ENCODE peak calls at places on chromosomes 11 and 22, in six cellular contexts. One of them, this sample, is unnamed.

GRCh38 chr11:7571640-7572000 is 57.8 kb downstream of the PPFIBP2 start:
- DNase-seq in psoas muscle: peak; percentile 76
- DNase-seq in CD4-positive, alpha-beta memory T cell: no peak
- DNase-seq in fibroblast of lung: peak; percentile 75
- DNase-seq in naive thymus-derived CD4-positive, alpha-beta T cell: no peak
- DNase-seq in gastrocnemius medialis: no peak
- DNase-seq in this sample: no peak

GRCh38 chr22:26891431-26891830 is 234.0 kb downstream of the MIAT start:
- DNase-seq in psoas muscle: no peak
- DNase-seq in naive thymus-derived CD4-positive, alpha-beta T cell: no peak
- DNase-seq in fibroblast of lung: no peak
- DNase-seq in CD4-positive, alpha-beta memory T cell: no peak
- DNase-seq in gastrocnemius medialis: no peak
- DNase-seq in this sample: no peak

GRCh38 chr11:111069076-111069475 is 176.4 kb upstream of the POU2AF2 start:
- DNase-seq in CD4-positive, alpha-beta memory T cell: no peak
- DNase-seq in fibroblast of lung: peak; percentile 75
- DNase-seq in gastrocnemius medialis: no peak
- DNase-seq in naive thymus-derived CD4-positive, alpha-beta T cell: no peak
- DNase-seq in psoas muscle: no peak
- DNase-seq in this sample: no peak

GRCh38 chr11:60966867-60967266 is 4.6 kb upstream of the CD6 start:
- DNase-seq in psoas muscle: no peak
- DNase-seq in CD4-positive, alpha-beta memory T cell: no peak
- DNase-seq in naive thymus-derived CD4-positive, alpha-beta T cell: no peak
- DNase-seq in gastrocnemius medialis: no peak
- DNase-seq in fibroblast of lung: no peak
- DNase-seq in this sample: no peak

GRCh38 chr22:43088979-43089717 is at the start of gene TTLL1:
- DNase-seq in naive thymus-derived CD4-positive, alpha-beta T cell: peak; percentile 87
- DNase-seq in gastrocnemius medialis: peak; percentile 69
- DNase-seq in CD4-positive, alpha-beta memory T cell: peak; percentile 89
- DNase-seq in fibroblast of lung: peak; percentile 77
- DNase-seq in psoas muscle: peak; percentile 93
- DNase-seq in this sample: peak; percentile 43

GRCh38 chr11:124898711-124899110 is 1.0 kb upstream of the ROBO4 start:
- DNase-seq in naive thymus-derived CD4-positive, alpha-beta T cell: no peak
- DNase-seq in fibroblast of lung: peak; percentile 79
- DNase-seq in psoas muscle: peak; percentile 68
- DNase-seq in CD4-positive, alpha-beta memory T cell: no peak
- DNase-seq in gastrocnemius medialis: no peak
- DNase-seq in this sample: no peak

GRCh38 chr11:1873048-1873812 is 18.5 kb downstream of the PRR33 start:
- DNase-seq in CD4-positive, alpha-beta memory T cell: peak; percentile 13
- DNase-seq in psoas muscle: peak; percentile 68
- DNase-seq in fibroblast of lung: peak; percentile 81
- DNase-seq in naive thymus-derived CD4-positive, alpha-beta T cell: no peak
- DNase-seq in gastrocnemius medialis: no peak
- DNase-seq in this sample: no peak

GRCh38 chr11:77200869-77201268 is 72.8 kb downstream of the MYO7A start:
- DNase-seq in psoas muscle: peak; percentile 34
- DNase-seq in gastrocnemius medialis: no peak
- DNase-seq in fibroblast of lung: no peak
- DNase-seq in CD4-positive, alpha-beta memory T cell: no peak
- DNase-seq in naive thymus-derived CD4-positive, alpha-beta T cell: no peak
- DNase-seq in this sample: no peak

GRCh38 chr11:132114185-132114584 is 743.8 kb downstream of the NTM start:
- DNase-seq in naive thymus-derived CD4-positive, alpha-beta T cell: no peak
- DNase-seq in psoas muscle: no peak
- DNase-seq in fibroblast of lung: no peak
- DNase-seq in CD4-positive, alpha-beta memory T cell: no peak
- DNase-seq in gastrocnemius medialis: no peak
- DNase-seq in this sample: no peak

GRCh38 chr11:79076526-79077115 is 364.2 kb downstream of the TENM4 start:
- DNase-seq in fibroblast of lung: no peak
- DNase-seq in naive thymus-derived CD4-positive, alpha-beta T cell: no peak
- DNase-seq in CD4-positive, alpha-beta memory T cell: no peak
- DNase-seq in gastrocnemius medialis: no peak
- DNase-seq in psoas muscle: no peak
- DNase-seq in this sample: no peak

GRCh38 chr11:106706355-106706754 is 311.9 kb downstream of the GUCY1A2 start:
- DNase-seq in gastrocnemius medialis: no peak
- DNase-seq in fibroblast of lung: peak; percentile 59
- DNase-seq in CD4-positive, alpha-beta memory T cell: no peak
- DNase-seq in naive thymus-derived CD4-positive, alpha-beta T cell: no peak
- DNase-seq in psoas muscle: no peak
- DNase-seq in this sample: no peak

GRCh38 chr22:21672107-21672629 is 6.4 kb downstream of the PPIL2 start:
- DNase-seq in psoas muscle: no peak
- DNase-seq in naive thymus-derived CD4-positive, alpha-beta T cell: no peak
- DNase-seq in gastrocnemius medialis: no peak
- DNase-seq in CD4-positive, alpha-beta memory T cell: no peak
- DNase-seq in fibroblast of lung: no peak
- DNase-seq in this sample: no peak

GRCh38 chr22:38338772-38339379 is 21.6 kb upstream of the CSNK1E start:
- DNase-seq in psoas muscle: peak; percentile 3
- DNase-seq in CD4-positive, alpha-beta memory T cell: no peak
- DNase-seq in fibroblast of lung: peak; percentile 33
- DNase-seq in gastrocnemius medialis: no peak
- DNase-seq in naive thymus-derived CD4-positive, alpha-beta T cell: no peak
- DNase-seq in this sample: no peak

GRCh38 chr11:103659138-103659734 is 377.2 kb upstream of the DDI1 start:
- DNase-seq in CD4-positive, alpha-beta memory T cell: no peak
- DNase-seq in naive thymus-derived CD4-positive, alpha-beta T cell: no peak
- DNase-seq in psoas muscle: no peak
- DNase-seq in gastrocnemius medialis: no peak
- DNase-seq in fibroblast of lung: no peak
- DNase-seq in this sample: no peak

GRCh38 chr22:38873469-38874411 is 1.7 kb upstream of the CBX6 start:
- DNase-seq in psoas muscle: no peak
- DNase-seq in CD4-positive, alpha-beta memory T cell: peak; percentile 90
- DNase-seq in naive thymus-derived CD4-positive, alpha-beta T cell: no peak
- DNase-seq in gastrocnemius medialis: no peak
- DNase-seq in fibroblast of lung: no peak
- DNase-seq in this sample: no peak

GRCh38 chr11:108768370-108768769 is 103.5 kb downstream of the DDX10 start:
- DNase-seq in psoas muscle: no peak
- DNase-seq in gastrocnemius medialis: no peak
- DNase-seq in CD4-positive, alpha-beta memory T cell: no peak
- DNase-seq in naive thymus-derived CD4-positive, alpha-beta T cell: no peak
- DNase-seq in fibroblast of lung: peak; percentile 78
- DNase-seq in this sample: no peak

GRCh38 chr22:44440224-44441160 is 57.5 kb downstream of the RTL6 start:
- DNase-seq in naive thymus-derived CD4-positive, alpha-beta T cell: no peak
- DNase-seq in fibroblast of lung: no peak
- DNase-seq in psoas muscle: no peak
- DNase-seq in gastrocnemius medialis: no peak
- DNase-seq in CD4-positive, alpha-beta memory T cell: no peak
- DNase-seq in this sample: no peak

GRCh38 chr11:120055646-120056045 is 82.3 kb downstream of the TRIM29 start:
- DNase-seq in gastrocnemius medialis: no peak
- DNase-seq in CD4-positive, alpha-beta memory T cell: no peak
- DNase-seq in psoas muscle: no peak
- DNase-seq in naive thymus-derived CD4-positive, alpha-beta T cell: no peak
- DNase-seq in fibroblast of lung: no peak
- DNase-seq in this sample: no peak

GRCh38 chr11:71267807-71268421 is 15.5 kb upstream of the SHANK2 start:
- DNase-seq in naive thymus-derived CD4-positive, alpha-beta T cell: no peak
- DNase-seq in psoas muscle: no peak
- DNase-seq in gastrocnemius medialis: no peak
- DNase-seq in fibroblast of lung: no peak
- DNase-seq in CD4-positive, alpha-beta memory T cell: no peak
- DNase-seq in this sample: no peak

GRCh38 chr22:21726650-21727049 is 8.9 kb downstream of the YPEL1 start:
- DNase-seq in fibroblast of lung: no peak
- DNase-seq in naive thymus-derived CD4-positive, alpha-beta T cell: no peak
- DNase-seq in gastrocnemius medialis: no peak
- DNase-seq in psoas muscle: no peak
- DNase-seq in CD4-positive, alpha-beta memory T cell: no peak
- DNase-seq in this sample: no peak

GRCh38 chr11:126339073-126339865 is 16.2 kb upstream of the ST3GAL4 start:
- DNase-seq in naive thymus-derived CD4-positive, alpha-beta T cell: no peak
- DNase-seq in fibroblast of lung: no peak
- DNase-seq in gastrocnemius medialis: no peak
- DNase-seq in psoas muscle: no peak
- DNase-seq in CD4-positive, alpha-beta memory T cell: no peak
- DNase-seq in this sample: no peak

GRCh38 chr22:29914165-29914564 is 31.2 kb downstream of the MTMR3 start:
- DNase-seq in naive thymus-derived CD4-positive, alpha-beta T cell: no peak
- DNase-seq in psoas muscle: no peak
- DNase-seq in CD4-positive, alpha-beta memory T cell: no peak
- DNase-seq in fibroblast of lung: peak; percentile 59
- DNase-seq in gastrocnemius medialis: no peak
- DNase-seq in this sample: no peak

DNA sequence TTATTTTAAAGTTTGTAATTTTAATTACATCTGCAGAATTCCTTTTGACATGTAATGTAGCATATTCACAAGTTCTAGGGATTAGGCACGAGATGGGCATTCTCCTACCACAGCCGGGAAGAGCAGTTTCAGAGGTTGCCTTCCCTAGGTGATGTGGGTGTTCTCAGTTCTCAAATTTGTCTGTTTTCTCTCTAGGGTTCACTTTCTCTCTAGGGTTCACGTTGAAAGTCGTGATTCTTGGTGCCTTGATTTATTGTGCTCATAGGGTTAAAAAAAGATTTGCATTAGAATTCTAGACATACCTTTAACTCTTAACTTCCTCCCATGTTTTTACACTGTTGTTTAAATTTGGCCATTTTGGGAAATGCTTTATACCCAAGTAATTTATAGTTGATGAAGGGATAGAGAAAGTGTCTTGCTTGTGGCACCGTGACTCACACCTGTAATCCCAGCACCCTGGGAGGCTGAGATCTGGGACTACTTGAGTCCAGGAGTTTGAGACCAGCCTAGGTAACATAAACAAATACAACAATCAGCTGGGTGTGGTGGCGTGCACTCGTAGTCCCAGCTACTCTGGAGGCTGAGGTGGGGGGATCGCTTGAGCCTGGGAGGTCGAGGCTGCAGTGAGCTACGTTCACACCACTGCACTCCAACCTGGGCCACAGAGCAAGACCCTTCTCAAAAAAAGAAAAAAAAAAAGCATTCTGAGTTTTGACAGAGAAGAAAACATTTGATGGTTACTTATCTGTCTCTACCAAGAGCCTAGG is 3.6 kb downstream of the MED15 start:
- DNase-seq in fibroblast of lung: no peak
- DNase-seq in gastrocnemius medialis: no peak
- DNase-seq in CD4-positive, alpha-beta memory T cell: no peak
- DNase-seq in naive thymus-derived CD4-positive, alpha-beta T cell: no peak
- DNase-seq in psoas muscle: no peak
- DNase-seq in this sample: no peak
- H3K4me3 ChIP-seq in fibroblast of lung: no peak overlapping the region
- H3K4me3 ChIP-seq in gastrocnemius medialis: no peak overlapping the region
- H3K4me3 ChIP-seq in CD4-positive, alpha-beta memory T cell: no peak overlapping the region
- H3K4me3 ChIP-seq in naive thymus-derived CD4-positive, alpha-beta T cell: no peak overlapping the region
- H3K4me3 ChIP-seq in psoas muscle: no peak overlapping the region
- H3K4me3 ChIP-seq in this sample: peak overlapping the region; percentile 22

GRCh38 chr11:46698597-46698996 is 1.8 kb downstream of the ARHGAP1 start:
- DNase-seq in naive thymus-derived CD4-positive, alpha-beta T cell: no peak
- DNase-seq in fibroblast of lung: no peak
- DNase-seq in psoas muscle: no peak
- DNase-seq in gastrocnemius medialis: no peak
- DNase-seq in CD4-positive, alpha-beta memory T cell: no peak
- DNase-seq in this sample: no peak
- H3K4me3 ChIP-seq in naive thymus-derived CD4-positive, alpha-beta T cell: no peak overlapping the region
- H3K4me3 ChIP-seq in fibroblast of lung: no peak overlapping the region
- H3K4me3 ChIP-seq in psoas muscle: peak overlapping the region; percentile 99
- H3K4me3 ChIP-seq in gastrocnemius medialis: peak overlapping the region; percentile 91
- H3K4me3 ChIP-seq in CD4-positive, alpha-beta memory T cell: peak overlapping the region; percentile 82
- H3K4me3 ChIP-seq in this sample: peak overlapping the region; percentile 92

DNA sequence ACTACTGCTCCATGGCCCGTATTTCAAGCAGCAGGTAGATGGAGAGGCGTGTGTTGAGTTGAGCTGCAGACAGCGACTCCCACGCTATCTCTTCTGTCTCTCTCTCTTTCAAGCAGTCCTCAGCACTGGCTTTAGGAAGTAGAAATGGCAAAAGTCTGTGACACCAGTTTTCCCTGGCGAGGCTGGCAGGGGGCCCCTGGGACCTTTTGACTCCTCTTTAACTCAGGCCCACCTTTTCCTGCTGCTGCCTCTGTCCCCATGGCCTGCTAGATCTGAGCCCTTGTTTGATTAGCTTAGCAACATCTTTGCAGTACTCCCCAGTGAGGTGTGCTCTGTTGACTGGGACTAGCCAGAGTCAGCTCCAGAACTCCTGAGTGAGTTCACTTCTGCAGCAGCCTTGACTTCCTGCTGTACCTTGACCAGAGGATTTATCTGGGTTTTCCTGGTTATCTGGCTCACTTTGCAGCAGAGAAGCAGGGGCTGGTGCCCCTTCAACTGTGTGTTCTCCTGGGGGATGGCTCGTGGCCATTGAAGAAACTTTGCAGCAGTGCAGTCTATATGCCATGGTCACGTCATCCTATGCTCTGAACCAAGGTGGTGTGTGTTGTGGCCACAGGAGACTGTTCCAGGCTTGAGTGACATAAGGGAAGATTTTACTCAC is 183.9 kb downstream of the DBX1 start:
- DNase-seq in gastrocnemius medialis: no peak
- DNase-seq in psoas muscle: no peak
- DNase-seq in naive thymus-derived CD4-positive, alpha-beta T cell: no peak
- DNase-seq in fibroblast of lung: no peak
- DNase-seq in CD4-positive, alpha-beta memory T cell: no peak
- DNase-seq in this sample: no peak
- H3K4me3 ChIP-seq in gastrocnemius medialis: no peak overlapping the region
- H3K4me3 ChIP-seq in psoas muscle: no peak overlapping the region
- H3K4me3 ChIP-seq in naive thymus-derived CD4-positive, alpha-beta T cell: no peak overlapping the region
- H3K4me3 ChIP-seq in fibroblast of lung: no peak overlapping the region
- H3K4me3 ChIP-seq in CD4-positive, alpha-beta memory T cell: no peak overlapping the region
- H3K4me3 ChIP-seq in this sample: no peak overlapping the region

GRCh38 chr11:2990617-2991476 is 1.3 kb downstream of the NAP1L4 start:
- DNase-seq in psoas muscle: no peak
- DNase-seq in CD4-positive, alpha-beta memory T cell: peak; percentile 53
- DNase-seq in fibroblast of lung: no peak
- DNase-seq in gastrocnemius medialis: no peak
- DNase-seq in naive thymus-derived CD4-positive, alpha-beta T cell: peak; percentile 24
- DNase-seq in this sample: no peak

GRCh38 chr11:2991477-2992233 is 474 bp downstream of the NAP1L4 start:
- DNase-seq in psoas muscle: no peak
- DNase-seq in gastrocnemius medialis: no peak
- DNase-seq in fibroblast of lung: peak; percentile 34
- DNase-seq in CD4-positive, alpha-beta memory T cell: no peak
- DNase-seq in naive thymus-derived CD4-positive, alpha-beta T cell: no peak
- DNase-seq in this sample: no peak

GRCh38 chr11:2994336-2994730 is 2.2 kb upstream of the NAP1L4 start:
- DNase-seq in gastrocnemius medialis: no peak
- DNase-seq in psoas muscle: no peak
- DNase-seq in CD4-positive, alpha-beta memory T cell: no peak
- DNase-seq in fibroblast of lung: no peak
- DNase-seq in naive thymus-derived CD4-positive, alpha-beta T cell: no peak
- DNase-seq in this sample: no peak

GRCh38 chr11:2992234-2992999 is at the start of gene NAP1L4:
- DNase-seq in fibroblast of lung: peak; percentile 96
- DNase-seq in CD4-positive, alpha-beta memory T cell: peak; percentile 97
- DNase-seq in gastrocnemius medialis: peak; percentile 98
- DNase-seq in psoas muscle: peak; percentile 99
- DNase-seq in naive thymus-derived CD4-positive, alpha-beta T cell: peak; percentile 96
- DNase-seq in this sample: peak; percentile 88

DNA sequence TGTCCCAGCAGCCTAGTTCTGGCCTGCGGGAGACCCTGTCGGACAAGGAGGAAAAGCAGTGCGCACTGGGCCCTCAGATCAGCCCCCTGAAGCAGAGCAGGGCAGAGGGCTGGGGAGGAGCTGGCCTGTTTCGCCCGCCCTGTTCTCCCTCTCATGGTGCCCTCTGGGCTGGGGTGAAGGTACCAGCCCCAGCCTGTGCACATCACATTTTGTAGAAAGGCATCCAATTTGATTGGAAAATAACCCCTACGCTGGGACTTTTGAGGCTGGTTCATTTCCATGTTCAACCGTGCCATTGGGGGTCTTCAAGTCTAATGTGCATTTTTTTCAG is 836 bp upstream of the NAP1L4 start:
- DNase-seq in naive thymus-derived CD4-positive, alpha-beta T cell: no peak
- DNase-seq in psoas muscle: no peak
- DNase-seq in fibroblast of lung: no peak
- DNase-seq in gastrocnemius medialis: no peak
- DNase-seq in CD4-positive, alpha-beta memory T cell: no peak
- DNase-seq in this sample: no peak
- H3K4me3 ChIP-seq in naive thymus-derived CD4-positive, alpha-beta T cell: peak overlapping the region; percentile 71
- H3K4me3 ChIP-seq in psoas muscle: peak overlapping the region; percentile 94
- H3K4me3 ChIP-seq in fibroblast of lung: peak overlapping the region; percentile 59
- H3K4me3 ChIP-seq in gastrocnemius medialis: peak overlapping the region; percentile 76
- H3K4me3 ChIP-seq in CD4-positive, alpha-beta memory T cell: peak overlapping the region; percentile 62
- H3K4me3 ChIP-seq in this sample: peak overlapping the region; percentile 97

This sample was measured in thoracic aorta.